ENCODE peak calls at places on chromosomes 16 and 17, in nine cellular contexts. V is colonic mucosa; M is kidney tubule cell; Q is effector memory CD4-positive, alpha-beta T cell; A is fibroblast of mammary gland; K is CD4-positive, CD25-positive, alpha-beta regulatory T cell; G is activated naive CD4-positive, alpha-beta T cell; B is stimulated activated CD4-positive, alpha-beta T cell treated with anti-CD3 and anti-CD28 coated beads, Interleukin-1b, Interleukin-23, amount 100 ng/mL, for 1 hour; F is activated CD4-positive, alpha-beta T cell treated with anti-CD3 and anti-CD28 coated beads for 48 hours. W is an unnamed sample.

GRCh38 chr16:85563515-85564276 is 49.4 kb upstream of the GSE1 start:
- DNase-seq in G (no peak), B (no peak), Q (no peak), K (no peak), V (peak), M (peak), F (no peak), A (peak), W (no peak)

GRCh38 chr17:77810536-77810935 is 148.0 kb upstream of the TNRC6C start:
- DNase-seq in V (no peak), G (no peak), Q (no peak), F (no peak), B (no peak), K (no peak), M (no peak), A (peak), W (no peak)

GRCh38 chr17:47315451-47316266 is 8.1 kb upstream of the EFCAB13 start:
- DNase-seq in F (peak), G (no peak), B (no peak), K (peak), A (peak), V (peak), Q (no peak), M (peak), W (peak)

GRCh38 chr16:68739964-68740627 is 3.0 kb downstream of the CDH1 start:
- DNase-seq in K (no peak), A (peak), B (no peak), M (peak), F (no peak), V (no peak), G (no peak), Q (no peak), W (no peak)

GRCh38 chr17:75641343-75641742 is 8.1 kb downstream of the SMIM5 start:
- DNase-seq in F (no peak), K (no peak), V (no peak), B (no peak), G (no peak), A (no peak), Q (no peak), M (peak), W (no peak)

GRCh38 chr17:17229416-17230098 is 7.4 kb downstream of the FLCN start:
- DNase-seq in A (no peak), M (no peak), G (no peak), V (no peak), Q (no peak), F (no peak), K (no peak), B (no peak), W (no peak)

GRCh38 chr16:83533193-83533592 is 274.6 kb upstream of the HSBP1 start:
- DNase-seq in K (no peak), V (no peak), G (no peak), Q (no peak), F (peak), A (peak), M (peak), B (no peak), W (peak)

GRCh38 chr17:14838567-14838966 is 426.6 kb downstream of the PMP22 start:
- DNase-seq in G (no peak), M (no peak), V (no peak), A (no peak), Q (no peak), F (no peak), K (no peak), B (no peak), W (no peak)

GRCh38 chr17:80176757-80177156 is 6.9 kb downstream of the CARD14 start:
- DNase-seq in F (no peak), B (no peak), Q (no peak), M (no peak), A (no peak), G (no peak), K (no peak), V (no peak), W (no peak)

GRCh38 chr16:59192551-59193199 is 458.6 kb upstream of the GOT2 start:
- DNase-seq in K (no peak), M (no peak), G (no peak), B (no peak), F (peak), V (peak), A (peak), Q (no peak), W (peak)

GRCh38 chr17:57402691-57403090 is 146.4 kb downstream of the MSI2 start:
- DNase-seq in B (no peak), K (no peak), A (no peak), F (no peak), Q (no peak), M (no peak), V (no peak), G (no peak), W (no peak)

GRCh38 chr16:87556941-87557459 is 45.3 kb upstream of the JPH3 start:
- DNase-seq in F (no peak), A (no peak), V (peak), M (no peak), Q (no peak), G (no peak), B (no peak), K (no peak), W (no peak)

GRCh38 chr17:5262417-5262816 is 19.7 kb upstream of the RABEP1 start:
- DNase-seq in M (no peak), F (no peak), A (no peak), V (no peak), B (no peak), G (no peak), Q (no peak), K (no peak), W (no peak)